ENCODE peak calls at places on chromosome 22, in seven cellular contexts. K is body of pancreas, M is astrocyte of the spinal cord, E is brain microvascular endothelial cell, X is fibroblast of villous mesenchyme, Q is GM12865, W is fibroblast of pulmonary artery. O is an unnamed sample.

GRCh38 chr22:40276877-40277823 is 69.2 kb upstream of the ADSL start:
- DNase-seq in K (peak), M (peak), E (no peak), X (peak), Q (no peak), W (peak), O (no peak)

GRCh38 chr22:47778160-47778658 is 1015.8 kb downstream of the TBC1D22A start:
- DNase-seq in K (no peak), M (no peak), E (no peak), X (no peak), Q (no peak), W (no peak), O (no peak)

GRCh38 chr22:24165673-24166072 is 15.6 kb upstream of the SUSD2 start:
- DNase-seq in K (no peak), M (no peak), E (no peak), X (no peak), Q (no peak), W (no peak), O (no peak)

GRCh38 chr22:31625661-31626426 is 36.2 kb downstream of the PISD start:
- DNase-seq in K (no peak), M (peak), E (peak), X (peak), Q (no peak), W (peak), O (no peak)

GRCh38 chr22:49724030-49724892 is 103.4 kb downstream of the BRD1 start:
- DNase-seq in K (no peak), M (no peak), E (no peak), X (no peak), Q (no peak), W (no peak), O (no peak)

GRCh38 chr22:48680601-48681000 is 1147.1 kb downstream of the BRD1 start:
- DNase-seq in K (no peak), M (no peak), E (no peak), X (no peak), Q (no peak), W (no peak), O (no peak)

GRCh38 chr22:33922268-33922667 is 2.0 kb upstream of the LARGE1 start:
- DNase-seq in K (peak), M (no peak), E (peak), X (no peak), Q (peak), W (peak), O (no peak)

GRCh38 chr22:24583221-24583971 is 9.5 kb downstream of the LRRC75B start:
- DNase-seq in K (peak), M (peak), E (no peak), X (peak), Q (no peak), W (peak), O (no peak)

GRCh38 chr22:17087176-17088131 is 2.7 kb downstream of the IL17RA start:
- DNase-seq in K (no peak), M (peak), E (peak), X (peak), Q (peak), W (peak), O (peak)

GRCh38 chr22:41933411-41934177 is 7.0 kb upstream of the TNFRSF13C start:
- DNase-seq in K (no peak), M (no peak), E (no peak), X (no peak), Q (no peak), W (no peak), O (no peak)

GRCh38 chr22:31707519-31707918 is 42.4 kb downstream of the PRR14L start:
- DNase-seq in K (no peak), M (no peak), E (no peak), X (no peak), Q (no peak), W (no peak), O (no peak)

GRCh38 chr22:16824718-16825687 is at the start of gene XKR3:
- DNase-seq in K (no peak), M (no peak), E (no peak), X (no peak), Q (peak), W (no peak), O (no peak)

GRCh38 chr22:23452231-23453010 is 127.7 kb downstream of the IGLL1 start:
- DNase-seq in K (no peak), M (no peak), E (no peak), X (no peak), Q (no peak), W (no peak), O (no peak)

GRCh38 chr22:44661659-44662569 is 40.1 kb upstream of the PRR5 start:
- DNase-seq in K (no peak), M (no peak), E (no peak), X (no peak), Q (no peak), W (no peak), O (no peak)

GRCh38 chr22:17228725-17229126 is 9.5 kb upstream of the ADA2 start:
- DNase-seq in K (peak), M (no peak), E (no peak), X (no peak), Q (no peak), W (no peak), O (no peak)

GRCh38 chr22:50308986-50309600 is 1.6 kb upstream of the PLXNB2 start:
- DNase-seq in K (no peak), M (no peak), E (no peak), X (no peak), Q (no peak), W (no peak), O (no peak)

GRCh38 chr22:44366372-44367310 is 53.9 kb upstream of the SHISAL1 start:
- DNase-seq in K (no peak), M (no peak), E (no peak), X (peak), Q (no peak), W (peak), O (no peak)

GRCh38 chr22:49506010-49506400 is 321.7 kb downstream of the BRD1 start:
- DNase-seq in K (no peak), M (no peak), E (no peak), X (no peak), Q (no peak), W (no peak), O (no peak)

GRCh38 chr22:17119481-17120202 is 1.5 kb downstream of the TMEM121B start:
- DNase-seq in K (no peak), M (no peak), E (no peak), X (peak), Q (peak), W (no peak), O (no peak)

GRCh38 chr22:48315415-48316244 is 1512.0 kb downstream of the BRD1 start:
- DNase-seq in K (no peak), M (no peak), E (no peak), X (no peak), Q (no peak), W (no peak), O (no peak)

GRCh38 chr22:39559456-39560105 is 11.0 kb upstream of the CACNA1I start:
- DNase-seq in K (no peak), M (no peak), E (no peak), X (no peak), Q (peak), W (no peak), O (no peak)

GRCh38 chr22:30444632-30445437 is 19.3 kb downstream of the MTFP1 start:
- DNase-seq in K (peak), M (peak), E (peak), X (peak), Q (peak), W (peak), O (no peak)

GRCh38 chr22:21726650-21727049 is 8.9 kb downstream of the YPEL1 start:
- DNase-seq in K (peak), M (no peak), E (no peak), X (peak), Q (peak), W (peak), O (no peak)

GRCh38 chr22:50530857-50531545 is 1.2 kb upstream of the TYMP start:
- DNase-seq in K (peak), M (peak), E (peak), X (peak), Q (peak), W (peak), O (no peak)

GRCh38 chr22:49269371-49269770 is 558.3 kb downstream of the BRD1 start:
- DNase-seq in K (no peak), M (no peak), E (no peak), X (no peak), Q (no peak), W (no peak), O (no peak)

GRCh38 chr22:42000466-42000865 is 1.9 kb downstream of the WBP2NL start:
- DNase-seq in K (no peak), M (no peak), E (no peak), X (no peak), Q (no peak), W (no peak), O (no peak)

GRCh38 chr22:17797721-17798559 is 23.7 kb upstream of the BID start:
- DNase-seq in K (no peak), M (no peak), E (no peak), X (no peak), Q (peak), W (no peak), O (no peak)

GRCh38 chr22:49367016-49367697 is 460.5 kb downstream of the BRD1 start:
- DNase-seq in K (no peak), M (peak), E (peak), X (no peak), Q (no peak), W (no peak), O (no peak)

GRCh38 chr22:24420072-24420976 is 7.1 kb upstream of the ADORA2A start:
- DNase-seq in K (no peak), M (no peak), E (no peak), X (no peak), Q (no peak), W (no peak), O (no peak)

GRCh38 chr22:49094151-49094550 is 733.5 kb downstream of the BRD1 start:
- DNase-seq in K (no peak), M (no peak), E (no peak), X (no peak), Q (no peak), W (no peak), O (no peak)

GRCh38 chr22:50665738-50666137 is 6.9 kb upstream of the SHANK3 start:
- DNase-seq in K (no peak), M (no peak), E (no peak), X (no peak), Q (no peak), W (no peak), O (no peak)

GRCh38 chr22:23789121-23789520 is 2.4 kb downstream of the SMARCB1 start:
- DNase-seq in K (no peak), M (no peak), E (no peak), X (no peak), Q (no peak), W (no peak), O (no peak)

GRCh38 chr22:49364398-49364797 is 463.3 kb downstream of the BRD1 start:
- DNase-seq in K (no peak), M (no peak), E (no peak), X (no peak), Q (no peak), W (no peak), O (no peak)

GRCh38 chr22:44445307-44445680 is 52.7 kb downstream of the RTL6 start:
- DNase-seq in K (no peak), M (no peak), E (no peak), X (no peak), Q (no peak), W (no peak), O (no peak)

GRCh38 chr22:21834869-21835268 is 32.6 kb downstream of the MAPK1 start:
- DNase-seq in K (no peak), M (no peak), E (no peak), X (peak), Q (peak), W (no peak), O (no peak)

GRCh38 chr22:48819991-48820390 is 1007.7 kb downstream of the BRD1 start:
- DNase-seq in K (no peak), M (no peak), E (no peak), X (no peak), Q (no peak), W (no peak), O (no peak)

GRCh38 chr22:47943729-47944700 is 1181.6 kb downstream of the TBC1D22A start:
- DNase-seq in K (no peak), M (no peak), E (no peak), X (no peak), Q (peak), W (no peak), O (no peak)

GRCh38 chr22:49405590-49405989 is 422.1 kb downstream of the BRD1 start:
- DNase-seq in K (no peak), M (no peak), E (no peak), X (no peak), Q (no peak), W (no peak), O (no peak)

GRCh38 chr22:21974058-21974649 is 8.4 kb downstream of the TOP3B start:
- DNase-seq in K (no peak), M (no peak), E (no peak), X (no peak), Q (no peak), W (no peak), O (no peak)

GRCh38 chr22:22424210-22424800 is 84.2 kb downstream of the ZNF280B start:
- DNase-seq in K (no peak), M (no peak), E (no peak), X (peak), Q (no peak), W (no peak), O (no peak)

DNA sequence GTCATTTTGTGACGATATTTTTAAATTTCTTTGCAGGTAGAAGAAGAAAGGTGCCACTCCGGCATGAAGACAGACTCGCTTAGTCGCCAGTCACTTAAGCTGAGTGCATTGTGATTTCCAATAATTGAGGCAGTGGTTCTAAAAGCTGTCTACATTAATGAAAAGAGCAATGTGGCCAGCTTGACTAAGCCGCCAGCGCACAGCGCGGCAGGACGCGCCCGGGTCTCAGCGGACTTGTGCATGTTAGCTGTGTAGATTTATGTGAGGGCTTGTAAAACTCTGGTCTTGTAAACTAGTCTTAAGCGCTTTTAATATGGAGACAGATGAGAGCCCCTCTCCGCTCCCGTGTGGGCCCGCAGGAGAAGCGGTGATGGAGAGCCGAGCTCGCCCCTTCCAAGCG is 5.6 kb downstream of the DGCR8 start:
- DNase-seq in K (no peak), M (no peak), E (no peak), X (no peak), Q (no peak), W (no peak), O (no peak)
- H3K4me3 ChIP-seq in K (no peak), M (no peak), E (no peak), X (no peak), Q (no peak), W (no peak), O (no peak)

GRCh38 chr22:37334859-37335818 is 52.8 kb downstream of the CYTH4 start:
- DNase-seq in K (no peak), M (no peak), E (no peak), X (no peak), Q (no peak), W (no peak), O (no peak)
- TF ChIP-seq CTCF in K (no peak), M (no peak), E (peak), X (no peak), Q (no peak), W (no peak), O (no peak)

GRCh38 chr22:43000441-43001175 is 14.3 kb downstream of the PACSIN2 start:
- DNase-seq in K (no peak), M (peak), E (no peak), X (peak), Q (peak), W (peak), O (no peak)
- H3K4me3 ChIP-seq in K (no peak), M (no peak), E (no peak), X (peak), Q (peak), W (no peak), O (no peak)

GRCh38 chr22:45886502-45886901 is 90.5 kb downstream of the WNT7B start:
- DNase-seq in K (no peak), M (no peak), E (no peak), X (no peak), Q (no peak), W (no peak), O (no peak)

GRCh38 chr22:45885941-45886395 is 91.0 kb downstream of the WNT7B start:
- DNase-seq in K (peak), M (no peak), E (no peak), X (no peak), Q (no peak), W (no peak), O (no peak)

GRCh38 chr22:45888221-45889092 is 88.5 kb downstream of the WNT7B start:
- DNase-seq in K (no peak), M (no peak), E (no peak), X (no peak), Q (no peak), W (no peak), O (no peak)

GRCh38 chr22:45889093-45889538 is 87.8 kb downstream of the WNT7B start:
- DNase-seq in K (no peak), M (no peak), E (no peak), X (no peak), Q (no peak), W (no peak), O (no peak)

DNA sequence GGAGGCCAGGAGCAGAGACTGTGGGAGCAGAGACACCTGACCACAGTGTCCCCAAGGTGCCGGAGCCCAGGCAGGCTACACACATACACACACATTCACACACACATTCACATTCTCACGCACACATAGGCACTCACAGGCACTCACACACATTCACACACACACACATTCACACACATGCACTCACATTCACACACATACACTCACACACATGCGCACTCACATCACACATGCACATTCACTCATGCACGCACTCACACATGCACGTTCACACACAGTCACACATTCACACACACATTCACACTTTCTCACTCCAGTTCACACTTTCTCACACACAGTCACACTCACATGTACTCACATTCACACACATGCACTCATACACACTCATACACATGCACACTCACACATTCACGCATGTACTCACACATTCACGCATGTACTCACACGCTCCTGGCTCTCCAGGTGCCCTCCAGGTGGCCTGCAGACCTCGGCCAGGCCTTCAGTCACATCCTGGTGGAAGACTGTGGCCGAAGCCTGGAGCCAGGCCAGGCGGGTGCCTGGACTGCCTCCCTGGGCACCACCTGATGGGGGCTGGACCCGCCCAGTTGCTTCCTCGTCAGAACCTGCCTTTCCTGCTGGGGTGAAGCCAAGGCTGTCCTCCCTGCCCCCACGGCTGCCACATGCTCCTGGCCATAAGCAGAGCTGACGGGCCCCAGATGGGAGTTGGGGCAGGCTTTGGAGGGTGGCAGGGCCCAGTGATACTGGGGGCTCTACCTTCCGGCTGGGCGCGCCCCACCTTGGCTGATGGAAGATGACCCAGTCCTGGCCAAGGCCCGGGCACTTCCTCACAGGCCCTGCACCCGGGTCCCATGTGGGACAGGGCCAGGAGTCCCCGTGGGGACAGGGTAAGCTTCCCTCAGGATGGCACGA is 89.5 kb downstream of the WNT7B start:
- DNase-seq in K (peak), M (no peak), E (no peak), X (no peak), Q (no peak), W (no peak), O (no peak)
- TF ChIP-seq CTCF in K (peak), M (no peak), E (no peak), X (no peak), Q (no peak), W (no peak), O (no peak)

GRCh38 chr22:20268350-20269012 is 363 bp upstream of the RTN4R start:
- DNase-seq in K (peak), M (no peak), E (no peak), X (peak), Q (peak), W (peak), O (no peak)
- H3K4me3 ChIP-seq in K (no peak), M (no peak), E (no peak), X (no peak), Q (no peak), W (no peak), O (no peak)

DNA sequence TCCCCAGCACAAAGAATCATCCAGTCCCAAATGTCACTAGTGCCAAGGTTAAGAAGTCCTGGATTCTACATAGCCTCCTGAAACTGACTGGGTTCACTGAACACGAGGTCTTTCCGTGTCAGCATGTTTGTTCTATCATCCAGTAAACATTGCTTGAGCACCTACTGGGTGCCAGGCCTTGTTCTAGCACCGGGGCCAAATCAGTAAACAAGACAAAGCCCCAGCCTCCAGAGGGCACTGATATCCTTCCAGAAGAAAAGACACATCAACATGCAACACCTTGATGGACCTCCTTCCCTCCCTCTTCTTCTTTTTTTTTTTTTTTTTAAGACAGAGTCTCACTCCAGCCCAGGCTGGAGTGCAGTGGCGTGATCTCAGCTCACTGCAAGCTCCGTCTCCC is 26.9 kb downstream of the TPST2 start:
- DNase-seq in K (peak), M (no peak), E (no peak), X (no peak), Q (peak), W (no peak), O (no peak)
- TF ChIP-seq CTCF in K (peak), M (no peak), E (no peak), X (no peak), Q (peak), W (no peak), O (no peak)

DNA sequence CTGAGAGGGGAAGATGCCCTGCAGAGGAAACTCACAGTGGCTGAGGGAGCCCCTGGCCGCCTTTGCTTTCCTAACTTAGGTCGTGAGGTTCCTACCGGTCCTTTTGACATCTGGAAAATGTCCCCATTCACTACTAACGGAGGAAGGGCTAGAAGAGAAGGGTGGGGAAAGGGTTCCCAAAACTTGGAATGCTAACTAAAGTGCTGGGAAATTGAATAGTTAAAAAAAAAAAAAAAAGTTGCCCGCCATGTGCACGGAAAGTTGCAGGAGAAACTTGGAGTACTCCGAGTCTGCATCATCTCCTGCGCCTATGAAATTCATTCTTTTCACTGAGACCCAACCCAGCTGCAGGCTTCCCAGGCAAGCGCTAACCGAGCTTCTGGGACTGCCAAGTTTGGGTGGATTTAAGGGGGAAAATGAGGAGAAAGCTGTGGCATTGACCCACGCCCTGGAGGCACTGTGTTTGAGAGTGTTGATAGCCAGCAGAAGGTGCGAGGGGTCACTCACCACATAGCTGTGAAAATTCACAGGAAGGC is 854 bp downstream of the TIMP3 start:
- DNase-seq in K (no peak), M (peak), E (no peak), X (no peak), Q (no peak), W (peak), O (no peak)
- H3K4me3 ChIP-seq in K (no peak), M (peak), E (peak), X (peak), Q (no peak), W (peak), O (peak)

GRCh38 chr22:28741758-28742561 is at the start of the genes CHEK2 and HSCB:
- DNase-seq in K (peak), M (peak), E (peak), X (peak), Q (peak), W (peak), O (peak)
- TF ChIP-seq CTCF in K (peak), M (no peak), E (no peak), X (no peak), Q (no peak), W (no peak), O (peak)

GRCh38 chr22:38436629-38437395 is 18.2 kb downstream of the KCNJ4 start:
- DNase-seq in K (no peak), M (no peak), E (no peak), X (no peak), Q (no peak), W (no peak), O (no peak)
- H3K4me3 ChIP-seq in K (no peak), M (no peak), E (no peak), X (no peak), Q (no peak), W (no peak), O (no peak)